ENCODE peak calls at places on chromosomes 7 and 10, in five cellular contexts. S is left ventricle myocardium inferior, D is right atrium auricular region, Q is IMR-90, R is ascending aorta. G is an unnamed sample.

GRCh38 chr7:79420464-79420863 is 33.0 kb downstream of the MAGI2 start:
- DNase-seq in S (no peak), D (no peak), R (no peak), Q (peak; percentile 98), G (no peak)

GRCh38 chr10:44172883-44173557 is 211.9 kb downstream of the CXCL12 start:
- DNase-seq in R (no peak), S (no peak), D (no peak), Q (no peak), G (no peak)

GRCh38 chr10:96371356-96371755 is 12.6 kb upstream of the OPALIN start:
- DNase-seq in D (no peak), S (no peak), R (no peak), Q (no peak), G (no peak)

GRCh38 chr10:125719173-125720001 is at the start of gene EDRF1:
- DNase-seq in D (peak; percentile 99), R (peak; percentile 96), Q (peak; percentile 98), S (peak; percentile 99), G (peak; percentile 99)

GRCh38 chr7:130365511-130366441 is 14.5 kb upstream of the CPA1 start:
- DNase-seq in R (no peak), Q (peak; percentile 94), S (no peak), D (no peak), G (peak; percentile 54)

GRCh38 chr10:96230527-96230926 is 40.8 kb downstream of the BLNK start:
- DNase-seq in Q (no peak), S (no peak), R (no peak), D (no peak), G (no peak)

GRCh38 chr7:84193787-84194186 is 802 bp downstream of the SEMA3A start:
- DNase-seq in S (no peak), D (no peak), R (no peak), Q (no peak), G (no peak)

GRCh38 chr7:56062382-56062781 is 1.7 kb upstream of the SUMF2 start:
- DNase-seq in R (no peak), D (no peak), S (no peak), Q (peak; percentile 89), G (no peak)

GRCh38 chr7:139758388-139758787 is 19.4 kb downstream of the HIPK2 start:
- DNase-seq in Q (no peak), R (no peak), D (no peak), S (no peak), G (no peak)

GRCh38 chr7:112143567-112143966 is 62.6 kb downstream of the DOCK4 start:
- DNase-seq in R (no peak), Q (peak; percentile 94), D (peak; percentile 65), S (peak; percentile 45), G (no peak)

GRCh38 chr10:90968448-90969086 is 47.7 kb upstream of the ANKRD1 start:
- DNase-seq in D (peak; percentile 16), R (no peak), Q (peak; percentile 83), S (no peak), G (no peak)

GRCh38 chr7:43847496-43847895 is 21.8 kb downstream of the MRPS24 start:
- DNase-seq in Q (peak; percentile 68), S (no peak), R (no peak), D (no peak), G (no peak)

GRCh38 chr7:494906-495305 is 24.7 kb downstream of the PDGFA start:
- DNase-seq in D (no peak), R (no peak), Q (no peak), S (no peak), G (peak; percentile 48)

GRCh38 chr7:121431996-121432395 is 35.9 kb upstream of the FAM3C start:
- DNase-seq in D (no peak), R (no peak), Q (no peak), S (no peak), G (no peak)

GRCh38 chr10:24444337-24444736 is 235.4 kb downstream of the KIAA1217 start:
- DNase-seq in D (no peak), R (no peak), S (no peak), Q (peak; percentile 96), G (no peak)

GRCh38 chr7:13898957-13899670 is 90.4 kb downstream of the ETV1 start:
- DNase-seq in D (no peak), Q (no peak), R (no peak), S (no peak), G (no peak)

GRCh38 chr10:75592888-75593643 is 161.6 kb downstream of the LRMDA start:
- DNase-seq in R (no peak), Q (no peak), D (no peak), S (no peak), G (no peak)

GRCh38 chr7:30091431-30092386 is 43.1 kb upstream of the MTURN start:
- DNase-seq in R (no peak), S (no peak), Q (peak; percentile 84), D (no peak), G (no peak)

GRCh38 chr7:135825406-135825805 is 76.8 kb upstream of the FAM180A start:
- DNase-seq in S (no peak), Q (no peak), D (no peak), R (no peak), G (no peak)

GRCh38 chr7:12244129-12244528 is 33.0 kb downstream of the TMEM106B start:
- DNase-seq in R (no peak), D (no peak), Q (peak; percentile 8), S (no peak), G (no peak)

GRCh38 chr10:32156031-32156495 is 99.8 kb upstream of the KIF5B start:
- DNase-seq in S (no peak), Q (no peak), R (no peak), D (no peak), G (no peak)

GRCh38 chr7:20964214-20964613 is 177.5 kb upstream of the SP8 start:
- DNase-seq in R (no peak), D (no peak), Q (no peak), S (no peak), G (no peak)

GRCh38 chr7:139936760-139937310 is 107.8 kb downstream of the TBXAS1 start:
- DNase-seq in S (no peak), D (no peak), Q (peak; percentile 88), R (no peak), G (no peak)

GRCh38 chr10:7707102-7707501 is 4.0 kb downstream of the ITIH2 start:
- DNase-seq in R (no peak), Q (no peak), D (no peak), S (no peak), G (no peak)

GRCh38 chr7:130721486-130722277 is 12.3 kb downstream of the KLF14 start:
- DNase-seq in Q (peak; percentile 69), D (peak; percentile 81), S (peak; percentile 69), R (no peak), G (peak; percentile 77)

GRCh38 chr10:100341953-100342626 is 4.9 kb upstream of the SCD start:
- DNase-seq in D (no peak), R (no peak), S (no peak), Q (peak; percentile 60), G (no peak)

GRCh38 chr7:142440219-142441073 is 182.6 kb upstream of the PRSS58 start:
- DNase-seq in S (no peak), R (no peak), Q (peak; percentile 85), D (no peak), G (no peak)

GRCh38 chr7:43531700-43532099 is 51.2 kb upstream of the STK17A start:
- DNase-seq in Q (no peak), D (no peak), R (no peak), S (no peak), G (no peak)

GRCh38 chr7:88106430-88106829 is 113.4 kb downstream of the SRI start:
- DNase-seq in R (no peak), S (no peak), Q (no peak), D (no peak), G (no peak)

DNA sequence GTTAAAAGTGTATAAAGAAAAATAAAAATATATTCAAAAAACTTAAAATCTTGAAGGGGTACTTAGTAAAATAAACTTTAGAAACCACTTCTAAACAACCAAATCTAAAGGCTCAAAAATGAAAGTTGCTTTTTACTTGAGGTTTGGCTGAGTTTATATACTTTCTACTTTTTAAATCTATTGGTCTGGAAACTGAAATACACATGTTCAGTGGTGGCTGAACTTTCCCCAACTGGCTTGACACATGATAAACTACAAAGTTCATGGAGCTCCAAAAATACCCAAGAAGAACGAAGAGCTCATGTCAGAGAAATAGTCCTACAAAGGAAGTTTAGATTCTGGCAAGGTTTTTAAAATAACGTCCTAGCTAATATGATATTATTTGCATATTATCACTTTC is 28.5 kb downstream of the SEMA3C start:
- DNase-seq in Q (peak; percentile 34), D (no peak), S (no peak), R (no peak), G (no peak)
- TF ChIP-seq CTCF in Q (no peak), D (no peak), S (no peak), R (no peak), G (no peak)

DNA sequence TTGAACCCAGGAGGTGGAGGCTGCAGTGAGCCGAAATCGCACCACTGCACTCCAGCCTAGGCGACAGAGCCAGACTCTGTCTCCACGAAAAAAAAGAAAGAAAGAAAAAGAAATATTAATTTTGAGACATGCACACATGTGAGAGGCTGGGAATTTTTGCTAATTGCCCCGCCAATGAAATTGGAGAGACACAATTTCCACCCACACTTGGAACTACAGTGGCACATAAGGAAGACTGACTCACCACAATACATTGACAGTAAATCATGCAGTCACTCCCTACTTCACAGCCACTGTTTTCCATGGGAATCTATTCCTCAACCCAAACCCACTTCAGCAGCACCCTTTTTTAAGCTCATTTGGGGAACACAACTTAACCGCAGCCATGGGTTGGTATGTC is 139.7 kb downstream of the CALN1 start:
- DNase-seq in D (no peak), Q (no peak), R (no peak), S (no peak), G (no peak)
- H3K4me1 ChIP-seq in D (no peaks in the 10 kb centered on the region), Q (no peaks in the 10 kb centered on the region), R (no peaks in the 10 kb centered on the region), S (no peaks in the 10 kb centered on the region), G (no peaks in the 10 kb centered on the region)

DNA sequence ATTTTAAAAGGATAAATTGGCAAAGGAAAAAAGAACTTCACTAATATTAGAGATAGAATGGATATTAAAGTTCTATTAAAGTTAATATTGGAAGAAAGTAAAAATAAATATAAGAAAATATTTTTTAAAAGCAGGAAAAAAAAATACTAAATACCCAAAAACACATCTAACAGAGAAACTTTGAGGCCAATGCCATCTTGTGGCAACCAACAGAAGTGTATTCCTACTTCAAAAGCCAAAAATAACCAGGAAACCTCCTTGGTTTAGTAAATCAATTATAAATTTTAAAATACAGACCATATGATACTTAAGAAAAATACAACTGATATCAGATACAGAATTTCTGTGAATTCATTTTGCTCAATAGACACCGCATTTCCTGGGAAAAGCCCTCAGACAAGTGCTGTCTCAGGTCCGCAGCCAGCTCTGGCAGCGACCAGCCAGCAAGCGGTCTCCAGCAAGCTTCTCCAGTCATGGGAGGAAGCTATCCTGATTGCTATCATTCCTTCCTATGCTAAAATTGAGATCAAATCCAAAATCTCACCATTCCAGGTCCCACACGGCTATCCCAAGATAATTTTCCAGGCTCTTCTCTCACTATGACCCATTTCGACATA is 65.3 kb downstream of the LMBR1 start:
- DNase-seq in Q (peak; percentile 46), D (no peak), S (no peak), R (no peak), G (no peak)
- TF ChIP-seq CTCF in Q (peak; percentile 58), D (peak; percentile 59), S (peak; percentile 61), R (peak; percentile 39), G (peak; percentile 21)

GRCh38 chr10:42937649-42938180 is 139.2 kb upstream of the RET start:
- DNase-seq in Q (no peak), R (no peak), D (peak; percentile 26), S (no peak), G (peak; percentile 53)
- H3K4me1 ChIP-seq in Q (no peaks in the 10 kb centered on the region), R (no peaks in the 10 kb centered on the region), D (no peaks in the 10 kb centered on the region), S (peaks cover 13% of the 10 kb centered on the region), G (peaks cover 12% of the 10 kb centered on the region)

DNA sequence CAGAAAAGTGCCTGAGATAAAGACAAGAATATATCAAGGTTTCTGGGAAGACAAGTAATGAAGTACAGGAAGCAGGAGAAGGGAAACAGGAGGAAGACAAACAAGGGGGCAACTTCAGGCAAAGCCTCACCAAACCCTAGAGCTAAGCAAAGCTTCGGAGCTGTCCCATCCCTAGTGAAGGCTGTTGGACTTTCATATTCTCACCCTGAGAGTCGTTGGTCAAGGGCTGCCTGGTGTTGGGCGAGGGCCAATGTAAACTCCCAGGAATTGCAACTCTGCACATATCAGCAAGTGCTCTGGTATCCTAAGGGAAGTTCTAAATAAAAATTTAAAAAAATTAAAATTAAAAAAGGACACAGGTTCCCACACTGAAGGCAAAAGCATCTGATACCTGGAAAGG is 304.6 kb downstream of the WDR11 start:
- DNase-seq in D (no peak), S (no peak), Q (no peak), R (no peak), G (no peak)
- TF ChIP-seq CTCF in D (no peak), S (no peak), Q (no peak), R (no peak), G (no peak)